ENCODE peak calls at places on chromosomes 3 and 15, in eight cellular contexts. V, O, D, A, R, G, K and L are unnamed samples.

GRCh38 chr3:158791259-158791920 is 10.5 kb upstream of the MFSD1 start:
- DNase-seq in V (peak), O (peak), D (peak), A (no peak), R (peak), G (no peak), K (no peak), L (no peak)

GRCh38 chr3:194879126-194879887 is 193.6 kb downstream of the FAM43A start:
- DNase-seq in V (no peak), O (no peak), D (no peak), A (no peak), R (no peak), G (no peak), K (no peak), L (no peak)

GRCh38 chr15:68581725-68582124 is 2.9 kb downstream of the CORO2B start:
- DNase-seq in V (no peak), O (no peak), D (no peak), A (no peak), R (peak), G (no peak), K (no peak), L (no peak)

GRCh38 chr3:100546020-100546744 is 53.8 kb downstream of the TMEM45A start:
- DNase-seq in V (no peak), O (no peak), D (no peak), A (no peak), R (no peak), G (no peak), K (no peak), L (no peak)

GRCh38 chr3:46356909-46357308 is 3.0 kb downstream of the CCR2 start:
- DNase-seq in V (no peak), O (no peak), D (no peak), A (no peak), R (no peak), G (no peak), K (no peak), L (no peak)

GRCh38 chr15:60932051-60932915 is 296.8 kb downstream of the RORA start:
- DNase-seq in V (no peak), O (peak), D (no peak), A (peak), R (peak), G (no peak), K (no peak), L (no peak)

GRCh38 chr3:54535619-54536018 is 392.2 kb downstream of the LRTM1 start:
- DNase-seq in V (no peak), O (no peak), D (no peak), A (no peak), R (no peak), G (no peak), K (no peak), L (no peak)

GRCh38 chr15:67116742-67117141 is 51.3 kb downstream of the SMAD3 start:
- DNase-seq in V (no peak), O (no peak), D (no peak), A (no peak), R (peak), G (no peak), K (no peak), L (no peak)

GRCh38 chr15:85452436-85452835 is 72.0 kb downstream of the AKAP13 start:
- DNase-seq in V (no peak), O (no peak), D (no peak), A (no peak), R (no peak), G (no peak), K (no peak), L (no peak)

GRCh38 chr3:183541235-183541655 is 14.3 kb downstream of the KLHL6 start:
- DNase-seq in V (no peak), O (no peak), D (no peak), A (no peak), R (no peak), G (no peak), K (no peak), L (no peak)